ENCODE peak calls at places on chromosomes 12 and 14, in five cellular contexts. One of them, this sample, is unnamed.

GRCh38 chr12:97272471-97272870 is 190.1 kb upstream of the RMST start:
- DNase-seq in suprapubic skin: no peak
- DNase-seq in tibial nerve: no peak
- DNase-seq in stimulated activated CD4-positive, alpha-beta T cell treated with anti-CD3 and anti-CD28 coated beads, TNF-alpha, amount 100 ng/mL, for 48 hours: no peak
- DNase-seq in Caco-2: no peak
- DNase-seq in this sample: no peak

GRCh38 chr12:48414046-48414445 is 58.3 kb upstream of the ANP32D start:
- DNase-seq in suprapubic skin: no peak
- DNase-seq in tibial nerve: no peak
- DNase-seq in stimulated activated CD4-positive, alpha-beta T cell treated with anti-CD3 and anti-CD28 coated beads, TNF-alpha, amount 100 ng/mL, for 48 hours: no peak
- DNase-seq in Caco-2: no peak
- DNase-seq in this sample: no peak

GRCh38 chr12:131242741-131243496 is 289.2 kb downstream of the ADGRD1 start:
- DNase-seq in suprapubic skin: no peak
- DNase-seq in tibial nerve: no peak
- DNase-seq in stimulated activated CD4-positive, alpha-beta T cell treated with anti-CD3 and anti-CD28 coated beads, TNF-alpha, amount 100 ng/mL, for 48 hours: no peak
- DNase-seq in Caco-2: peak; percentile 25
- DNase-seq in this sample: no peak

GRCh38 chr12:124369055-124369900 is 74.4 kb downstream of the RFLNA start:
- DNase-seq in suprapubic skin: peak; percentile 92
- DNase-seq in tibial nerve: peak; percentile 91
- DNase-seq in stimulated activated CD4-positive, alpha-beta T cell treated with anti-CD3 and anti-CD28 coated beads, TNF-alpha, amount 100 ng/mL, for 48 hours: no peak
- DNase-seq in Caco-2: no peak
- DNase-seq in this sample: peak; percentile 93

GRCh38 chr12:46442239-46442638 is 69.7 kb upstream of the SLC38A2 start:
- DNase-seq in suprapubic skin: no peak
- DNase-seq in tibial nerve: no peak
- DNase-seq in stimulated activated CD4-positive, alpha-beta T cell treated with anti-CD3 and anti-CD28 coated beads, TNF-alpha, amount 100 ng/mL, for 48 hours: no peak
- DNase-seq in Caco-2: no peak
- DNase-seq in this sample: no peak

GRCh38 chr12:83958997-83959396 is 953.6 kb downstream of the SLC6A15 start:
- DNase-seq in suprapubic skin: no peak
- DNase-seq in tibial nerve: no peak
- DNase-seq in stimulated activated CD4-positive, alpha-beta T cell treated with anti-CD3 and anti-CD28 coated beads, TNF-alpha, amount 100 ng/mL, for 48 hours: no peak
- DNase-seq in Caco-2: no peak
- DNase-seq in this sample: no peak

GRCh38 chr14:71588576-71589215 is 343.5 kb upstream of the RGS6 start:
- DNase-seq in suprapubic skin: no peak
- DNase-seq in tibial nerve: no peak
- DNase-seq in stimulated activated CD4-positive, alpha-beta T cell treated with anti-CD3 and anti-CD28 coated beads, TNF-alpha, amount 100 ng/mL, for 48 hours: no peak
- DNase-seq in Caco-2: no peak
- DNase-seq in this sample: no peak

GRCh38 chr12:2166696-2167095 is 113.9 kb downstream of the CACNA1C start:
- DNase-seq in suprapubic skin: no peak
- DNase-seq in tibial nerve: no peak
- DNase-seq in stimulated activated CD4-positive, alpha-beta T cell treated with anti-CD3 and anti-CD28 coated beads, TNF-alpha, amount 100 ng/mL, for 48 hours: no peak
- DNase-seq in Caco-2: no peak
- DNase-seq in this sample: no peak

GRCh38 chr14:100076630-100077029 is 11.4 kb downstream of the EVL start:
- DNase-seq in suprapubic skin: peak; percentile 85
- DNase-seq in tibial nerve: no peak
- DNase-seq in stimulated activated CD4-positive, alpha-beta T cell treated with anti-CD3 and anti-CD28 coated beads, TNF-alpha, amount 100 ng/mL, for 48 hours: no peak
- DNase-seq in Caco-2: no peak
- DNase-seq in this sample: no peak

GRCh38 chr12:110733089-110733715 is 9.5 kb downstream of the PPP1CC start:
- DNase-seq in suprapubic skin: no peak
- DNase-seq in tibial nerve: no peak
- DNase-seq in stimulated activated CD4-positive, alpha-beta T cell treated with anti-CD3 and anti-CD28 coated beads, TNF-alpha, amount 100 ng/mL, for 48 hours: no peak
- DNase-seq in Caco-2: no peak
- DNase-seq in this sample: no peak

This sample was measured in cardiac septum.